ENCODE peak calls at places on chromosomes 2 and 18, in five cellular contexts. R is left ventricle myocardium inferior; Z is A549; I is CD8-positive, alpha-beta T cell; X is heart left ventricle. B is an unnamed sample. For H3K4me1, the result is how much of the 10 kb centered on the place peaks cover.

GRCh38 chr2:157362627-157363026 is 37.0 kb upstream of the ERMN start:
- DNase-seq in R (no peak), Z (no peak), I (no peak), X (no peak), B (no peak)

GRCh38 chr2:156864230-156864629 is 393.3 kb upstream of the GALNT5 start:
- DNase-seq in R (no peak), Z (no peak), I (no peak), X (no peak), B (no peak)

GRCh38 chr2:182359027-182360011 is 67.5 kb downstream of the PDE1A start:
- DNase-seq in R (no peak), Z (peak), I (no peak), X (no peak), B (no peak)

GRCh38 chr18:33440011-33440383 is 524 bp downstream of the CCDC178 start:
- DNase-seq in R (peak), Z (peak), I (no peak), X (peak), B (peak)

GRCh38 chr2:121342751-121343150 is 57.7 kb upstream of the TFCP2L1 start:
- DNase-seq in R (no peak), Z (no peak), I (no peak), X (no peak), B (no peak)

GRCh38 chr2:66748939-66749338 is 314.0 kb downstream of the MEIS1 start:
- DNase-seq in R (no peak), Z (no peak), I (no peak), X (no peak), B (no peak)

GRCh38 chr2:118763797-118764196 is 83.7 kb downstream of the EN1 start:
- DNase-seq in R (no peak), Z (peak), I (no peak), X (no peak), B (no peak)

GRCh38 chr2:219460424-219460926 is 25.8 kb downstream of the SPEG start:
- DNase-seq in R (peak), Z (no peak), I (no peak), X (peak), B (no peak)

GRCh38 chr2:28269019-28269784 is 123.5 kb upstream of the FOSL2 start:
- DNase-seq in R (no peak), Z (peak), I (no peak), X (no peak), B (no peak)

GRCh38 chr2:27308359-27308875 is at the start of gene UCN:
- DNase-seq in R (no peak), Z (no peak), I (no peak), X (peak), B (peak)

GRCh38 chr2:151790689-151791088 is 37.5 kb downstream of the ARL5A start:
- DNase-seq in R (no peak), Z (no peak), I (no peak), X (no peak), B (no peak)

GRCh38 chr2:151791545-151791944 is 36.7 kb downstream of the ARL5A start:
- DNase-seq in R (no peak), Z (no peak), I (no peak), X (no peak), B (no peak)

GRCh38 chr2:151795646-151796240 is 32.5 kb downstream of the ARL5A start:
- DNase-seq in R (no peak), Z (no peak), I (no peak), X (no peak), B (no peak)

GRCh38 chr2:151793123-151793522 is 35.1 kb downstream of the ARL5A start:
- DNase-seq in R (no peak), Z (no peak), I (no peak), X (no peak), B (no peak)

GRCh38 chr2:151792589-151792988 is 35.6 kb downstream of the ARL5A start:
- DNase-seq in R (no peak), Z (peak), I (no peak), X (no peak), B (no peak)
- TF ChIP-seq CTCF in R (no peak), Z (no peak), I (no peak), X (no peak), B (no peak)

GRCh38 chr2:231523451-231524266 is 6.6 kb downstream of the NMUR1 start:
- DNase-seq in R (no peak), Z (no peak), I (no peak), X (no peak), B (no peak)
- H3K4me1 ChIP-seq in R (under half), Z (under half), I (under half), X (under half), B (under half)

GRCh38 chr2:147141930-147142329 is 702.9 kb upstream of the ACVR2A start:
- DNase-seq in R (no peak), Z (no peak), I (no peak), X (no peak), B (no peak)
- TF ChIP-seq CTCF in R (no peak), Z (no peak), I (no peak), X (no peak), B (no peak)

GRCh38 chr2:102110168-102110567 is 32.4 kb upstream of the IL1R1 start:
- DNase-seq in R (no peak), Z (no peak), I (no peak), X (no peak), B (no peak)
- H3K4me1 ChIP-seq in R (under half), Z (half or more), I (under half), X (under half), B (half or more)

DNA sequence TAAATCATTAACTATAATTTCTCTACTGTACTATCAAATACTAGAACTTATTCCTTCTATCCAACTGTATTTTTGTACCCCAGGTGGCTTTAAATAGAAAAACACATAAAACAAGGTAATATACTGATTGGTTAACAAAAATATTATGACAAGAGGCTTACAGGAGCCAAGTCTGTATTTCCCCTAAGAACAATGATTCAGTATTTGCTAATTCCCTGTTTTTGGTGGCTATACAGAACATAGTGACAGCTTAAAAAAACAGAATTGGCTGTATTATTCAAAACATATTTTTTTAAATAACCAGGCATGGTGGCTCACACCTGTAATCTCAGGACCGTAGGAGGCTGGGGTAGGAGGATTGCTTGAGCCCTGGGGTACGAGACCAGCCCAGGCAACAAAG is 16.3 kb downstream of the RTN4 start:
- DNase-seq in R (no peak), Z (no peak), I (no peak), X (no peak), B (no peak)
- TF ChIP-seq CTCF in R (no peak), Z (no peak), I (no peak), X (no peak), B (no peak)

DNA sequence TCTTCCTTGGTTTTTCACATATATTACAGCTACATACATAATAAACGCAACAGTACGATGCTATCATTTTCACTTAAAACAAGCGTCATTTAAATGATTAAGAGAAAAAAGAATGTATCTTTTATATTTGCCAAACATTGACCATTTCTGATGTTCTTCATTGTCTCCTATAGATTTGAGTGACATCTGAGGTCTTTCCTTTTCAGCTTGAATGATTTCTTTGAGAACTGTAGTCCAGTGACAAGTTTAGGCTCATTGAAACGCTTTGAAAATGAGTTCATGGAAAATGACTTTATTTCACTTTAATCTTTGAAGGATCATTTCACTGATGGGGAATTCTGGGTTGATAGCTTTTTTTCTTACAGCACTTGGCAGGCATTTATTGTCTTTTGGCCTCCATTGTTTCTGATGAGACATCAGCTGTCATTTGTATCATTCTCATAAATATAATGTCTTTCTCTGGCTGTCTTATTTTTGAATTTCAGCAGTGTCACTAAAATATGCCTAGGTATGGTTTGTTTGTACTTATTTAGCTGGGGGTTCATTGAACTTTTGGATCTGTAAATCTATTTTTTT is 10.9 kb downstream of the TGIF1 start:
- DNase-seq in R (no peak), Z (no peak), I (no peak), X (no peak), B (no peak)
- H3K4me1 ChIP-seq in R (under half), Z (half or more), I (under half), X (under half), B (under half)

DNA sequence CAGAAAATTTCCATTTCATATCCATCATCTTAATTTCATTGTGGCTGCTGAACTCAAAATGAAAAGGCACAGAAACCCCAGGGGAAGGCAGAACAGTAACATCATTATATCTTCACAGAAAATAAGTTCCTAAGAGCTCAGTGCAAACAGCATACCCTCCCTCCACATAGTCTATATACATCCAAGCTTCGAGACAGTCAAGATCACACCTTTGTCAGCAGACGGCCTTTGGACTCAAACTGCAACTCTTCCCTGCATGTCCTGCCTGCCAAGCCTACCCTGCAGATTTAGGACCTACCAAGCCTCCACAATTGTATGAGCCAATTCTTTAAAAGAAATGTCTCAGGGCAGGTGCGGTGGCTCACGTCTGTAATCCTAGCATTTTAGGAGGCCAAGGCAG is 502.1 kb downstream of the SUCLG1 start:
- DNase-seq in R (no peak), Z (no peak), I (no peak), X (no peak), B (no peak)
- TF ChIP-seq CTCF in R (no peak), Z (no peak), I (no peak), X (no peak), B (no peak)

GRCh38 chr18:55289775-55290174 is 298.2 kb downstream of the TCF4 start:
- DNase-seq in R (no peak), Z (no peak), I (no peak), X (no peak), B (no peak)
- H3K4me1 ChIP-seq in R (half or more), Z (under half), I (under half), X (under half), B (under half)

B was measured in pancreas.